ENCODE peak calls at places on chromosomes 4 and X, in ten cellular contexts. One of them, this sample, is unnamed.

GRCh38 chr4:132387060-132387459 is 762.0 kb upstream of the PCDH10 start:
- DNase-seq in CD8-positive, alpha-beta memory T cell: no peak
- DNase-seq in neuronal stem cell: no peak
- DNase-seq in MM.1S: no peak
- DNase-seq in colonic mucosa: no peak
- DNase-seq in lower lobe of right lung: no peak
- DNase-seq in PC-9: no peak
- DNase-seq in body of pancreas: no peak
- DNase-seq in Karpas-422: no peak
- DNase-seq in stomach: no peak
- DNase-seq in this sample: no peak

GRCh38 chr4:1151541-1151940 is 20.8 kb downstream of the SPON2 start:
- DNase-seq in CD8-positive, alpha-beta memory T cell: no peak
- DNase-seq in neuronal stem cell: no peak
- DNase-seq in MM.1S: no peak
- DNase-seq in colonic mucosa: no peak
- DNase-seq in lower lobe of right lung: no peak
- DNase-seq in PC-9: no peak
- DNase-seq in body of pancreas: no peak
- DNase-seq in Karpas-422: no peak
- DNase-seq in stomach: no peak
- DNase-seq in this sample: no peak

GRCh38 chrX:53544936-53545335 is 110.8 kb upstream of the HSD17B10 start:
- DNase-seq in CD8-positive, alpha-beta memory T cell: no peak
- DNase-seq in neuronal stem cell: no peak
- DNase-seq in MM.1S: no peak
- DNase-seq in colonic mucosa: no peak
- DNase-seq in lower lobe of right lung: no peak
- DNase-seq in PC-9: no peak
- DNase-seq in body of pancreas: no peak
- DNase-seq in Karpas-422: no peak
- DNase-seq in stomach: no peak
- DNase-seq in this sample: no peak

GRCh38 chr4:175953960-175954521 is 111.6 kb upstream of the WDR17 start:
- DNase-seq in CD8-positive, alpha-beta memory T cell: no peak
- DNase-seq in neuronal stem cell: no peak
- DNase-seq in MM.1S: peak; percentile 65
- DNase-seq in colonic mucosa: no peak
- DNase-seq in lower lobe of right lung: no peak
- DNase-seq in PC-9: no peak
- DNase-seq in body of pancreas: no peak
- DNase-seq in Karpas-422: peak; percentile 68
- DNase-seq in stomach: no peak
- DNase-seq in this sample: no peak

GRCh38 chr4:83180469-83180968 is 66.0 kb upstream of the PLAC8 start:
- DNase-seq in CD8-positive, alpha-beta memory T cell: no peak
- DNase-seq in neuronal stem cell: no peak
- DNase-seq in MM.1S: no peak
- DNase-seq in colonic mucosa: no peak
- DNase-seq in lower lobe of right lung: no peak
- DNase-seq in PC-9: no peak
- DNase-seq in body of pancreas: no peak
- DNase-seq in Karpas-422: no peak
- DNase-seq in stomach: no peak
- DNase-seq in this sample: no peak

GRCh38 chrX:154655346-154655745 is 2.0 kb upstream of the CTAG2 start:
- DNase-seq in CD8-positive, alpha-beta memory T cell: no peak
- DNase-seq in neuronal stem cell: no peak
- DNase-seq in MM.1S: no peak
- DNase-seq in colonic mucosa: no peak
- DNase-seq in lower lobe of right lung: no peak
- DNase-seq in PC-9: no peak
- DNase-seq in body of pancreas: no peak
- DNase-seq in Karpas-422: no peak
- DNase-seq in stomach: no peak
- DNase-seq in this sample: no peak

GRCh38 chrX:19673334-19674040 is 158.2 kb upstream of the MAP3K15 start:
- DNase-seq in CD8-positive, alpha-beta memory T cell: no peak
- DNase-seq in neuronal stem cell: no peak
- DNase-seq in MM.1S: no peak
- DNase-seq in colonic mucosa: peak; percentile 47
- DNase-seq in lower lobe of right lung: no peak
- DNase-seq in PC-9: peak; percentile 87
- DNase-seq in body of pancreas: peak; percentile 24
- DNase-seq in Karpas-422: no peak
- DNase-seq in stomach: peak; percentile 49
- DNase-seq in this sample: peak; percentile 87

GRCh38 chrX:18931972-18932371 is 51.9 kb downstream of the PHKA2 start:
- DNase-seq in CD8-positive, alpha-beta memory T cell: no peak
- DNase-seq in neuronal stem cell: peak; percentile 14
- DNase-seq in MM.1S: peak; percentile 8
- DNase-seq in colonic mucosa: peak; percentile 20
- DNase-seq in lower lobe of right lung: no peak
- DNase-seq in PC-9: no peak
- DNase-seq in body of pancreas: no peak
- DNase-seq in Karpas-422: peak; percentile 76
- DNase-seq in stomach: no peak
- DNase-seq in this sample: no peak

DNA sequence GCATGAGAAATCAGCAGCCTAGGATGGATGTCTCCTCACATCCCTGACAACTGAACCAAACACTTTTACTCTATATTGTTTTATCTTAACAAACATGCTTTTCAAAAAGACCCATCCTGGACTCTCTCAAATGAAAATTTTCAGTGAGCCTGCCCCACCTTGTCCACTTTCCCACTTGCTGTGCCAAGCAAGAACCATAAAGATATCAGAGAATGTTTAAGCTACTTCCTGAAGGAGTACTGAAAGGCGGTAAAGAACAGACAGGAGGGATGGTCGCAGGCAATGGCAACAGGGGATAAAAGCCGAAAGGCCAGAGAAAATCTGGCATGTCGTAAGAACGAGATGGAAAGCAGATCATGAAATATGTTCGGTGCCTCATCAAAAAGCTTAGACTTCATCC is 10.5 kb downstream of the APBB2 start:
- DNase-seq in CD8-positive, alpha-beta memory T cell: no peak
- DNase-seq in neuronal stem cell: no peak
- DNase-seq in MM.1S: no peak
- DNase-seq in colonic mucosa: no peak
- DNase-seq in lower lobe of right lung: no peak
- DNase-seq in PC-9: no peak
- DNase-seq in body of pancreas: no peak
- DNase-seq in Karpas-422: no peak
- DNase-seq in stomach: no peak
- DNase-seq in this sample: no peak
- H3K4me1 ChIP-seq in CD8-positive, alpha-beta memory T cell: no peaks in the 10 kb centered on the region
- H3K4me1 ChIP-seq in neuronal stem cell: peaks cover 9% of the 10 kb centered on the region
- H3K4me1 ChIP-seq in MM.1S: no peaks in the 10 kb centered on the region
- H3K4me1 ChIP-seq in colonic mucosa: peaks cover 3% of the 10 kb centered on the region
- H3K4me1 ChIP-seq in lower lobe of right lung: peaks cover 46% of the 10 kb centered on the region
- H3K4me1 ChIP-seq in PC-9: peaks cover 12% of the 10 kb centered on the region
- H3K4me1 ChIP-seq in body of pancreas: peaks cover 39% of the 10 kb centered on the region
- H3K4me1 ChIP-seq in Karpas-422: no peaks in the 10 kb centered on the region
- H3K4me1 ChIP-seq in stomach: peaks cover 11% of the 10 kb centered on the region
- H3K4me1 ChIP-seq in this sample: no peaks in the 10 kb centered on the region

GRCh38 chr4:183918696-183919095 is 13.6 kb downstream of the STOX2 start:
- DNase-seq in CD8-positive, alpha-beta memory T cell: no peak
- DNase-seq in neuronal stem cell: no peak
- DNase-seq in MM.1S: no peak
- DNase-seq in colonic mucosa: no peak
- DNase-seq in lower lobe of right lung: no peak
- DNase-seq in PC-9: no peak
- DNase-seq in body of pancreas: no peak
- DNase-seq in Karpas-422: no peak
- DNase-seq in stomach: no peak
- DNase-seq in this sample: no peak

GRCh38 chr4:183924362-183925044 is 19.4 kb downstream of the STOX2 start:
- DNase-seq in CD8-positive, alpha-beta memory T cell: no peak
- DNase-seq in neuronal stem cell: no peak
- DNase-seq in MM.1S: no peak
- DNase-seq in colonic mucosa: no peak
- DNase-seq in lower lobe of right lung: no peak
- DNase-seq in PC-9: no peak
- DNase-seq in body of pancreas: no peak
- DNase-seq in Karpas-422: no peak
- DNase-seq in stomach: peak; percentile 74
- DNase-seq in this sample: no peak

GRCh38 chr4:183919173-183919572 is 14.1 kb downstream of the STOX2 start:
- DNase-seq in CD8-positive, alpha-beta memory T cell: no peak
- DNase-seq in neuronal stem cell: no peak
- DNase-seq in MM.1S: no peak
- DNase-seq in colonic mucosa: no peak
- DNase-seq in lower lobe of right lung: no peak
- DNase-seq in PC-9: no peak
- DNase-seq in body of pancreas: no peak
- DNase-seq in Karpas-422: no peak
- DNase-seq in stomach: no peak
- DNase-seq in this sample: no peak

GRCh38 chr4:183915976-183916375 is 10.9 kb downstream of the STOX2 start:
- DNase-seq in CD8-positive, alpha-beta memory T cell: no peak
- DNase-seq in neuronal stem cell: no peak
- DNase-seq in MM.1S: no peak
- DNase-seq in colonic mucosa: no peak
- DNase-seq in lower lobe of right lung: no peak
- DNase-seq in PC-9: no peak
- DNase-seq in body of pancreas: no peak
- DNase-seq in Karpas-422: no peak
- DNase-seq in stomach: no peak
- DNase-seq in this sample: no peak

GRCh38 chr4:183920512-183920911 is 15.4 kb downstream of the STOX2 start:
- DNase-seq in CD8-positive, alpha-beta memory T cell: no peak
- DNase-seq in neuronal stem cell: no peak
- DNase-seq in MM.1S: no peak
- DNase-seq in colonic mucosa: no peak
- DNase-seq in lower lobe of right lung: no peak
- DNase-seq in PC-9: no peak
- DNase-seq in body of pancreas: no peak
- DNase-seq in Karpas-422: peak; percentile 50
- DNase-seq in stomach: no peak
- DNase-seq in this sample: no peak
- H3K4me3 ChIP-seq in CD8-positive, alpha-beta memory T cell: no peak overlapping the region
- H3K4me3 ChIP-seq in neuronal stem cell: no peak overlapping the region
- H3K4me3 ChIP-seq in MM.1S: no peak overlapping the region
- H3K4me3 ChIP-seq in colonic mucosa: no peak overlapping the region
- H3K4me3 ChIP-seq in lower lobe of right lung: no peak overlapping the region
- H3K4me3 ChIP-seq in PC-9: no peak overlapping the region
- H3K4me3 ChIP-seq in body of pancreas: no peak overlapping the region
- H3K4me3 ChIP-seq in Karpas-422: no peak overlapping the region
- H3K4me3 ChIP-seq in stomach: no peak overlapping the region
- H3K4me3 ChIP-seq in this sample: no peak overlapping the region

GRCh38 chrX:45517090-45517973 is 316.7 kb upstream of the DIPK2B start:
- DNase-seq in CD8-positive, alpha-beta memory T cell: no peak
- DNase-seq in neuronal stem cell: no peak
- DNase-seq in MM.1S: no peak
- DNase-seq in colonic mucosa: no peak
- DNase-seq in lower lobe of right lung: no peak
- DNase-seq in PC-9: peak; percentile 7
- DNase-seq in body of pancreas: no peak
- DNase-seq in Karpas-422: no peak
- DNase-seq in stomach: no peak
- DNase-seq in this sample: no peak

GRCh38 chrX:45518552-45518951 is 317.9 kb upstream of the DIPK2B start:
- DNase-seq in CD8-positive, alpha-beta memory T cell: no peak
- DNase-seq in neuronal stem cell: no peak
- DNase-seq in MM.1S: no peak
- DNase-seq in colonic mucosa: no peak
- DNase-seq in lower lobe of right lung: no peak
- DNase-seq in PC-9: no peak
- DNase-seq in body of pancreas: no peak
- DNase-seq in Karpas-422: no peak
- DNase-seq in stomach: no peak
- DNase-seq in this sample: no peak

GRCh38 chrX:45508459-45508858 is 307.8 kb upstream of the DIPK2B start:
- DNase-seq in CD8-positive, alpha-beta memory T cell: no peak
- DNase-seq in neuronal stem cell: no peak
- DNase-seq in MM.1S: no peak
- DNase-seq in colonic mucosa: no peak
- DNase-seq in lower lobe of right lung: no peak
- DNase-seq in PC-9: no peak
- DNase-seq in body of pancreas: no peak
- DNase-seq in Karpas-422: no peak
- DNase-seq in stomach: no peak
- DNase-seq in this sample: no peak

GRCh38 chrX:45515262-45516215 is 314.9 kb upstream of the DIPK2B start:
- DNase-seq in CD8-positive, alpha-beta memory T cell: no peak
- DNase-seq in neuronal stem cell: no peak
- DNase-seq in MM.1S: peak; percentile 24
- DNase-seq in colonic mucosa: peak; percentile 44
- DNase-seq in lower lobe of right lung: peak; percentile 67
- DNase-seq in PC-9: peak; percentile 46
- DNase-seq in body of pancreas: peak; percentile 45
- DNase-seq in Karpas-422: peak; percentile 64
- DNase-seq in stomach: peak; percentile 42
- DNase-seq in this sample: peak; percentile 93

DNA sequence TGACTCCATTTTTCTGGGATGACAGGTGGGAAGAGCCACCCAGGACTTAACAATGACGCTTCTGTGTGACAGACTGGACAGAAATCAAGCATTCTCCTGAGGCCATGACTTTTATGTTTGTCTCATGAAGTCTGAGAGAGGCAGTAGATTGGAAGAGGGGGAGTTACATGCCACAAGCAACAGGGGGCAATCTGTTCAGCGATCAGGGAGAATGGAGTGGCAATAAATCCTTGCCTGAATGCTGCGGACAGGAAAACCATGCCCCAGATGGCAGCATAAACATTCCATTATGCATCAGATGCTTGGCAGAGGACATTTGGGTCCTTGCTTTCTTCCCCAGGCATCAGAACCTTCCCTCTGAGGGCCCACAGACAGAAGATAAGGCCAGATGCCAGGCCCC is 312.4 kb upstream of the DIPK2B start:
- DNase-seq in CD8-positive, alpha-beta memory T cell: no peak
- DNase-seq in neuronal stem cell: no peak
- DNase-seq in MM.1S: no peak
- DNase-seq in colonic mucosa: no peak
- DNase-seq in lower lobe of right lung: no peak
- DNase-seq in PC-9: no peak
- DNase-seq in body of pancreas: no peak
- DNase-seq in Karpas-422: no peak
- DNase-seq in stomach: no peak
- DNase-seq in this sample: no peak
- H3K9me3 ChIP-seq in CD8-positive, alpha-beta memory T cell: no peaks in the 10 kb centered on the region
- H3K9me3 ChIP-seq in neuronal stem cell: no peaks in the 10 kb centered on the region
- H3K9me3 ChIP-seq in MM.1S: no peaks in the 10 kb centered on the region
- H3K9me3 ChIP-seq in colonic mucosa: no peaks in the 10 kb centered on the region
- H3K9me3 ChIP-seq in lower lobe of right lung: no peaks in the 10 kb centered on the region
- H3K9me3 ChIP-seq in PC-9: no peaks in the 10 kb centered on the region
- H3K9me3 ChIP-seq in body of pancreas: no peaks in the 10 kb centered on the region
- H3K9me3 ChIP-seq in Karpas-422: no peaks in the 10 kb centered on the region
- H3K9me3 ChIP-seq in stomach: no peaks in the 10 kb centered on the region
- H3K9me3 ChIP-seq in this sample: no peaks in the 10 kb centered on the region

DNA sequence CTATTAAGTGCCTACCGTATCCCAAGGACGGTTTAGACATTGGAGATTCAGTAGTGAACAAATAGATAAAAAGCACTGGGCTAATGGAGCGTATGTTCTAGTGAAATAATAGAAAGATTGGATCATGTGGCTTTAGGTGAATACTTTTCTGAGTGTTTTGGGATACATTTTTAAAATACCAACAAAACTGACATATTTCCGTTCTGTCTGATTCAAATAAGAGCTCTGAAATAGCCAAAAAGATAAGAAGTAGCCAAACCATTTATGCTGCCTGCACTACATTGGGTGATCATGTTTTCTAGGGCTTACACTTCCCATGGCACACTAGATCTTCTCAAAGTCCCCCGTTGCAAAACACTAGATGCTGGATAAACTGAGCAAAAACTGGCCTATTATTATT is 14.2 kb downstream of the IGFBP7 start:
- DNase-seq in CD8-positive, alpha-beta memory T cell: no peak
- DNase-seq in neuronal stem cell: no peak
- DNase-seq in MM.1S: no peak
- DNase-seq in colonic mucosa: no peak
- DNase-seq in lower lobe of right lung: no peak
- DNase-seq in PC-9: no peak
- DNase-seq in body of pancreas: no peak
- DNase-seq in Karpas-422: no peak
- DNase-seq in stomach: no peak
- DNase-seq in this sample: no peak
- H3K4me1 ChIP-seq in CD8-positive, alpha-beta memory T cell: no peaks in the 10 kb centered on the region
- H3K4me1 ChIP-seq in neuronal stem cell: peaks cover 3% of the 10 kb centered on the region
- H3K4me1 ChIP-seq in MM.1S: no peaks in the 10 kb centered on the region
- H3K4me1 ChIP-seq in colonic mucosa: no peaks in the 10 kb centered on the region
- H3K4me1 ChIP-seq in lower lobe of right lung: peaks cover 30% of the 10 kb centered on the region
- H3K4me1 ChIP-seq in PC-9: no peaks in the 10 kb centered on the region
- H3K4me1 ChIP-seq in body of pancreas: peaks cover 11% of the 10 kb centered on the region
- H3K4me1 ChIP-seq in Karpas-422: no peaks in the 10 kb centered on the region
- H3K4me1 ChIP-seq in stomach: peaks cover 12% of the 10 kb centered on the region
- H3K4me1 ChIP-seq in this sample: no peaks in the 10 kb centered on the region

This sample was measured in adrenal gland.